ENCODE peak calls at places on chromosomes 16 and 17, in eight cellular contexts. F is stomach, S is A549, U is transverse colon, R is tibial nerve, M is upper lobe of left lung, W is ovary, G is H1. H is an unnamed sample.

GRCh38 chr17:74512624-74513084 is 18.6 kb downstream of the CD300LB start:
- DNase-seq in F (peak; percentile 25), S (peak; percentile 15), U (no peak), R (no peak), M (peak; percentile 50), W (no peak), G (no peak), H (no peak)

GRCh38 chr17:31283841-31284240 is 13.2 kb downstream of the OMG start:
- DNase-seq in F (no peak), S (no peak), U (no peak), R (no peak), M (no peak), W (no peak), G (no peak), H (no peak)

GRCh38 chr17:81536299-81537290 is 8.4 kb downstream of the FSCN2 start:
- DNase-seq in F (peak; percentile 59), S (no peak), U (no peak), R (no peak), M (peak; percentile 38), W (no peak), G (peak; percentile 77), H (no peak)

GRCh38 chr17:72187544-72187943 is 66.7 kb downstream of the SOX9 start:
- DNase-seq in F (peak; percentile 72), S (no peak), U (peak; percentile 47), R (peak; percentile 56), M (no peak), W (no peak), G (no peak), H (no peak)

GRCh38 chr16:85279874-85280545 is 167.7 kb upstream of the CIBAR2 start:
- DNase-seq in F (no peak), S (no peak), U (peak; percentile 32), R (peak; percentile 55), M (no peak), W (peak; percentile 79), G (no peak), H (peak; percentile 76)

GRCh38 chr17:72538921-72539352 is 418.1 kb downstream of the SOX9 start:
- DNase-seq in F (peak; percentile 63), S (no peak), U (peak; percentile 31), R (no peak), M (no peak), W (no peak), G (peak; percentile 70), H (no peak)

GRCh38 chr17:34820922-34821321 is 140.3 kb downstream of the CCT6B start:
- DNase-seq in F (no peak), S (peak; percentile 29), U (no peak), R (no peak), M (no peak), W (no peak), G (no peak), H (no peak)

GRCh38 chr17:43732961-43733360 is 25.6 kb downstream of the SOST start:
- DNase-seq in F (no peak), S (no peak), U (no peak), R (no peak), M (no peak), W (no peak), G (no peak), H (no peak)

GRCh38 chr17:17220529-17220928 is 14.4 kb upstream of the PLD6 start:
- DNase-seq in F (no peak), S (no peak), U (no peak), R (no peak), M (no peak), W (no peak), G (no peak), H (no peak)

GRCh38 chr17:40597168-40598020 is 32.1 kb upstream of the CCR7 start:
- DNase-seq in F (no peak), S (no peak), U (no peak), R (no peak), M (no peak), W (no peak), G (no peak), H (no peak)

GRCh38 chr17:17179371-17179827 is 26.7 kb downstream of the PLD6 start:
- DNase-seq in F (no peak), S (no peak), U (no peak), R (no peak), M (no peak), W (no peak), G (no peak), H (no peak)

GRCh38 chr16:85338638-85338982 is 226.3 kb upstream of the CIBAR2 start:
- DNase-seq in F (no peak), S (no peak), U (no peak), R (no peak), M (no peak), W (no peak), G (no peak), H (no peak)

GRCh38 chr17:67386965-67387551 is 10.0 kb downstream of the PITPNC1 start:
- DNase-seq in F (peak; percentile 42), S (peak; percentile 81), U (peak; percentile 60), R (no peak), M (peak; percentile 42), W (peak; percentile 67), G (peak; percentile 91), H (no peak)

GRCh38 chr17:47875011-47875471 is 21.0 kb upstream of the SP2 start:
- DNase-seq in F (no peak), S (no peak), U (no peak), R (no peak), M (no peak), W (no peak), G (no peak), H (no peak)

GRCh38 chr16:49427771-49428170 is 54.2 kb downstream of the C16orf78 start:
- DNase-seq in F (no peak), S (no peak), U (no peak), R (no peak), M (no peak), W (no peak), G (no peak), H (peak; percentile 52)

GRCh38 chr16:72312862-72313261 is 140.9 kb upstream of the PMFBP1 start:
- DNase-seq in F (no peak), S (no peak), U (no peak), R (no peak), M (no peak), W (no peak), G (no peak), H (no peak)

GRCh38 chr16:72309001-72309400 is 137.0 kb upstream of the PMFBP1 start:
- DNase-seq in F (no peak), S (no peak), U (no peak), R (no peak), M (no peak), W (no peak), G (no peak), H (no peak)

GRCh38 chr16:72317378-72317777 is 145.4 kb upstream of the PMFBP1 start:
- DNase-seq in F (no peak), S (no peak), U (no peak), R (no peak), M (no peak), W (no peak), G (no peak), H (no peak)

GRCh38 chr16:72311426-72311825 is 139.5 kb upstream of the PMFBP1 start:
- DNase-seq in F (no peak), S (no peak), U (no peak), R (no peak), M (no peak), W (no peak), G (no peak), H (no peak)

GRCh38 chr16:72313903-72314302 is 141.9 kb upstream of the PMFBP1 start:
- DNase-seq in F (no peak), S (no peak), U (no peak), R (no peak), M (no peak), W (no peak), G (no peak), H (no peak)
- TF ChIP-seq EP300 in F (no peak), S (no peak), U (no peak), R (no peak), M (no peak), W (no peak), G (no peak), H (no peak)

DNA sequence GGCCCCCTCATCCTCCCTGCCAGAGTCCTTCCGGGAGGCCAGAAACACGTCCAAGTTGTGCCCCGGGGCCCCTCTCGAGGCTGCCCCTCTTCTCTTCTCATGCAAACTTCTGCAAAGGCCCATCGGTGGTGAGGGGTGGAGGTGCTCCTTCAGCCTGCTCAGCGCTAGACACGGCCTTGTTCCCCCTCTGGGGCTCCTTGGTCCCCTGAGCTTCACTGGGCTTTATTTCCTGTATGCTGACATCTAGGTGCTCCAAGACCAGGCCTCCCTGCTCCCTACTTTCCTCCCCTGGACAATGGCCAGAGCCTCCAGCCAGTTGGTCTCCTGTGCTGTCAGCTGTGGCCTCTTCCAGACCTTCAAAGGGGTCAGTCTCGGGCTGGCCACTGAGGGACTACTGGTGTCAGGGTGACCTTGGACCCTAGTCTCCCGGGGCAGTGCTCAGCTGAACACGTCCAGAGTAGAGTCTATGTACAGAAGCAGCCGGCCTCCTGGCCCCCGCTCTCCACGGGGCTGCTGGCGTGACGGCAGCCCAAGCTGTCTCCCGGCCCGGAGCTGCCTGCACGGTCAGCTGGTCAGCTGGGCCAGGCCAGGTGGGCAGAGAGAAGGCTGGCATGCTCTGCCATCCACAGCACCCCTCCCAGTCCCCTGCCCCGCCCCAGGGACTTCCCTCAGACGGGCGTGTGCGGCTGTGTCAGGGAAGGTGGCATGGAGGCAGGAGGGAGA is 1.7 kb upstream of the PRR35 start:
- DNase-seq in F (no peak), S (no peak), U (no peak), R (no peak), M (no peak), W (peak; percentile 59), G (no peak), H (no peak)
- TF ChIP-seq EP300 in F (no peak), S (no peak), U (no peak), R (no peak), M (no peak), W (no peak), G (no peak), H (no peak)

GRCh38 chr17:38454528-38454927 is 26.3 kb downstream of the ARHGAP23 start:
- DNase-seq in F (peak; percentile 63), S (peak; percentile 79), U (peak; percentile 55), R (peak; percentile 52), M (peak; percentile 91), W (peak; percentile 73), G (no peak), H (peak; percentile 96)

GRCh38 chr17:38451840-38452529 is 23.7 kb downstream of the ARHGAP23 start:
- DNase-seq in F (no peak), S (no peak), U (no peak), R (no peak), M (no peak), W (peak; percentile 75), G (no peak), H (no peak)

GRCh38 chr17:38455288-38455915 is 27.1 kb downstream of the ARHGAP23 start:
- DNase-seq in F (no peak), S (no peak), U (no peak), R (no peak), M (no peak), W (no peak), G (no peak), H (no peak)

GRCh38 chr17:38452719-38453118 is 24.5 kb downstream of the ARHGAP23 start:
- DNase-seq in F (no peak), S (no peak), U (no peak), R (no peak), M (no peak), W (no peak), G (no peak), H (no peak)

GRCh38 chr17:38453951-38454421 is 25.7 kb downstream of the ARHGAP23 start:
- DNase-seq in F (no peak), S (peak; percentile 39), U (no peak), R (no peak), M (no peak), W (peak; percentile 55), G (no peak), H (no peak)
- TF ChIP-seq EP300 in F (no peak), S (no peak), U (no peak), R (no peak), M (no peak), W (no peak), G (no peak), H (no peak)

GRCh38 chr17:50557265-50558029 is 3.1 kb upstream of the CACNA1G start:
- DNase-seq in F (no peak), S (no peak), U (no peak), R (no peak), M (no peak), W (no peak), G (no peak), H (no peak)
- TF ChIP-seq EP300 in F (no peak), S (no peak), U (no peak), R (no peak), M (no peak), W (no peak), G (no peak), H (no peak)

H was measured in sigmoid colon.